ENCODE peak calls at places on chromosomes 1 and 21, in ten cellular contexts. A, I, D, T, X, N, S, Q, H and O are unnamed samples.
A peak's percentile ranks its signal among the peaks of the same experiment; 100 is the strongest.

GRCh38 chr1:229285424-229285823 is 14.5 kb downstream of the RAB4A start:
- DNase-seq in A (no peak), I (no peak), D (no peak), T (no peak), X (no peak), N (no peak), S (no peak), Q (no peak), H (no peak), O (no peak)

GRCh38 chr21:28959367-28960099 is 33.1 kb downstream of the LTN1 start:
- DNase-seq in A (no peak), I (no peak), D (no peak), T (no peak), X (no peak), N (no peak), S (peak; percentile 39), Q (peak; percentile 50), H (peak; percentile 89), O (peak; percentile 59)

GRCh38 chr1:25023826-25024225 is 93.8 kb upstream of the RUNX3 start:
- DNase-seq in A (no peak), I (no peak), D (no peak), T (no peak), X (no peak), N (no peak), S (no peak), Q (no peak), H (no peak), O (no peak)

GRCh38 chr1:226133504-226134123 is 52.9 kb downstream of the ACBD3 start:
- DNase-seq in A (peak; percentile 8), I (no peak), D (no peak), T (no peak), X (no peak), N (no peak), S (no peak), Q (no peak), H (no peak), O (no peak)

GRCh38 chr1:178727014-178727895 is 2.2 kb downstream of the RALGPS2 start:
- DNase-seq in A (no peak), I (no peak), D (no peak), T (no peak), X (no peak), N (no peak), S (peak; percentile 57), Q (no peak), H (no peak), O (no peak)

GRCh38 chr1:234683856-234684632 is 74.1 kb upstream of the IRF2BP2 start:
- DNase-seq in A (no peak), I (peak; percentile 86), D (no peak), T (no peak), X (no peak), N (no peak), S (peak; percentile 85), Q (peak; percentile 67), H (peak; percentile 75), O (peak; percentile 84)

GRCh38 chr1:103538226-103538625 is 12.7 kb downstream of the RNPC3 start:
- DNase-seq in A (no peak), I (no peak), D (no peak), T (no peak), X (no peak), N (no peak), S (no peak), Q (no peak), H (no peak), O (no peak)

GRCh38 chr1:206931709-206932108 is 10.0 kb upstream of the FCMR start:
- DNase-seq in A (no peak), I (no peak), D (no peak), T (peak; percentile 31), X (no peak), N (no peak), S (no peak), Q (no peak), H (no peak), O (no peak)

GRCh38 chr1:231986631-231987291 is 360.2 kb downstream of the DISC1 start:
- DNase-seq in A (no peak), I (no peak), D (no peak), T (no peak), X (no peak), N (no peak), S (peak; percentile 19), Q (no peak), H (peak; percentile 5), O (no peak)

GRCh38 chr1:93959413-93959812 is 50.2 kb upstream of the GCLM start:
- DNase-seq in A (no peak), I (no peak), D (no peak), T (no peak), X (no peak), N (no peak), S (no peak), Q (no peak), H (no peak), O (no peak)